ENCODE peak calls at places on chromosome 6, in five cellular contexts. E is natural killer cell, C is cardiac fibroblast, L is GM13977, F is AG10803. S is an unnamed sample.

GRCh38 chr6:87921034-87921433 is 126.6 kb upstream of the SPACA1 start:
- DNase-seq in E (no peak), C (no peak), L (no peak), F (no peak), S (no peak)

GRCh38 chr6:30238178-30238795 is 25.1 kb upstream of the TRIM26 start:
- DNase-seq in E (no peak), C (peak), L (no peak), F (peak), S (peak)

GRCh38 chr6:152121910-152122309 is 314.4 kb downstream of the ESR1 start:
- DNase-seq in E (no peak), C (no peak), L (no peak), F (no peak), S (no peak)

GRCh38 chr6:18585032-18585573 is 198.0 kb downstream of the RNF144B start:
- DNase-seq in E (no peak), C (peak), L (no peak), F (peak), S (peak)

GRCh38 chr6:149170564-149171452 is 146.7 kb upstream of the TAB2 start:
- DNase-seq in E (no peak), C (peak), L (peak), F (no peak), S (no peak)

GRCh38 chr6:79173378-79173777 is 61.1 kb downstream of the HMGN3 start:
- DNase-seq in E (no peak), C (peak), L (no peak), F (no peak), S (no peak)

GRCh38 chr6:45699663-45700062 is 316.0 kb downstream of the CLIC5 start:
- DNase-seq in E (no peak), C (no peak), L (no peak), F (no peak), S (no peak)

GRCh38 chr6:168024951-168025510 is 27.6 kb downstream of the KIF25 start:
- DNase-seq in E (no peak), C (no peak), L (no peak), F (no peak), S (no peak)

GRCh38 chr6:147217840-147218404 is 13.7 kb downstream of the STXBP5 start:
- DNase-seq in E (no peak), C (no peak), L (no peak), F (no peak), S (no peak)

GRCh38 chr6:157229733-157230132 is 93.6 kb downstream of the TMEM242 start:
- DNase-seq in E (no peak), C (no peak), L (no peak), F (no peak), S (no peak)

GRCh38 chr6:89414215-89414614 is 2.1 kb upstream of the RRAGD start:
- DNase-seq in E (no peak), C (no peak), L (no peak), F (no peak), S (no peak)

GRCh38 chr6:35292494-35292893 is 5.1 kb upstream of the DEF6 start:
- DNase-seq in E (no peak), C (no peak), L (no peak), F (no peak), S (no peak)

GRCh38 chr6:22129751-22130150 is 167.1 kb downstream of the PRL start:
- DNase-seq in E (no peak), C (no peak), L (no peak), F (no peak), S (no peak)

GRCh38 chr6:157203312-157203744 is 120.0 kb downstream of the TMEM242 start:
- DNase-seq in E (no peak), C (no peak), L (peak), F (no peak), S (no peak)

GRCh38 chr6:78253618-78254017 is 600.8 kb downstream of the MEI4 start:
- DNase-seq in E (no peak), C (no peak), L (peak), F (no peak), S (no peak)

GRCh38 chr6:7086488-7086887 is 21.3 kb upstream of the RREB1 start:
- DNase-seq in E (no peak), C (peak), L (peak), F (peak), S (no peak)

DNA sequence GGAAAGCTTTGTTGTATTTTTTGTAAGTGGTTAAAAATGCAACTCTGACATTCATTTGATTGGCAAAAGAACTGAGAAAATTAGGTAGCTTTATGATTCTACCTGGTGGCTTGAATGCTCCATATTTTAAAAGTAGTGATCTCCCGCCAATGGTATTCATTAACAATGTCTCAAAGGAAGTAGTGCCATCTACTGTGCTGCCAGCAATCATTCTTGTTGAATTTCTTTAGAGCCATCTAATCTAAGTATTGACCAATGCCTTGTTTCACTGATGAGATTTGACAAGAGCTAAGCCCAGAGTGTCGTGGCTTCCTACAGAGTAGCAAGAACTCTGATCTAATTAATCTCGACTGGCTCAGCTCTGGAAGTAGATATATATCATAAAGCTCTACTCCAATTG is 696.7 kb downstream of the C6orf118 start:
- DNase-seq in E (no peak), C (no peak), L (no peak), F (no peak), S (no peak)
- TF ChIP-seq CTCF in E (no peak), C (no peak), L (no peak), F (no peak), S (no peak)

DNA sequence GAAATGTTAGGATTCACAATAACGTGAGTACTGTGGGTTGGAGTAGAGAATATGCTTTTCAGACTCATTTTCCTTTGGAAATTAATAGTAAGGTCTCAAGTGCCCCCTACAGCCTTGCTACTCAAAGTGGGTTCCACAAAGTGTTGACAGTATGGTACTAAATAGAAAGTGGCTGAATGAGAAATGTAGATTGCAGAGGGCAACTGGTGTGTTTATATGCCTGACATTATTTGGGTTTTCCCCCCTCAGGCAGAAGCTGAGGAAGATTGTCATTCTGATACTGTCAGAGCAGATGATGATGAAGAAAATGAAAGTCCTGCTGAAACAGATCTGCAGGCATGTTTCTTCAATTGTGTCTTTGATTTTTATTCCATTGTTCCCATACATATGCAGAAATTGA is 5.6 kb downstream of the FBXO9 start:
- DNase-seq in E (no peak), C (no peak), L (peak), F (no peak), S (no peak)
- TF ChIP-seq CTCF in E (no peak), C (no peak), L (no peak), F (no peak), S (no peak)

GRCh38 chr6:161200610-161201201 is 73.2 kb downstream of the AGPAT4 start:
- DNase-seq in E (no peak), C (no peak), L (no peak), F (no peak), S (no peak)
- TF ChIP-seq CTCF in E (no peak), C (no peak), L (no peak), F (no peak), S (no peak)

DNA sequence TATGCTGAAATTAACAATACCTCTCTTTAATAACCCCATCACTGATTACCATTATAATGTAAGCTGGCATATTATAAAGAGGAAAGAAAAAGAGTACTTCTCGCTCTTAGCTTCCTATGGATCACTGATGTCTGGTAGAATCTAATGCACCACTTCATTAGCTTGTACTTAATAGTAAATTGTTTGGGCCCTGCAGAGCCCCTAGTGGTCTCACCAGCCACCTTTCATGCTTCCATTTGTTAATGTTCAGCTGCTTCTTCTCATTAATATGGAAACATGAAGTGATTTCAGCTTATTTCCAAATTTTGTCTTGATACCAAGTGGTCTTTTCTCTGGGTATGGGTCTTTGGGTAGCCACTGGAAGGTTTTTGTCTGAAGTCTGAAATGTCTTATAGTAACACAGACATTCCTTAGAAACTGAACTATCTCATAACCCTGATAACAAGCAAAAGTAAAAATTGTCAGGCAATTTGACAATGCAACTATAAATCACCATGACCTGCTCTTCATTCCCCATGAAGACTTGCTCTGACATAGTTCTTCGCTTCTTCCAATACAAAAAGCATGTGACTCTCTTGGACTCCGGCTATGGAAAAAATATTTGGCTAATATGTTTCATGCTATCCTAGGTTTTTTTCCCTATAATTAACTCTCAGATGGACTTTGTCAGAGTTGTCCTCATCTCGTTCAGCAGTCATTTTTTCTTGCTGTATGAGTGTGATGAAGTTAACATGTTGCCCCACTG is 395.8 kb upstream of the MARCKS start:
- DNase-seq in E (no peak), C (peak), L (no peak), F (no peak), S (no peak)
- TF ChIP-seq CTCF in E (no peak), C (peak), L (peak), F (no peak), S (no peak)

DNA sequence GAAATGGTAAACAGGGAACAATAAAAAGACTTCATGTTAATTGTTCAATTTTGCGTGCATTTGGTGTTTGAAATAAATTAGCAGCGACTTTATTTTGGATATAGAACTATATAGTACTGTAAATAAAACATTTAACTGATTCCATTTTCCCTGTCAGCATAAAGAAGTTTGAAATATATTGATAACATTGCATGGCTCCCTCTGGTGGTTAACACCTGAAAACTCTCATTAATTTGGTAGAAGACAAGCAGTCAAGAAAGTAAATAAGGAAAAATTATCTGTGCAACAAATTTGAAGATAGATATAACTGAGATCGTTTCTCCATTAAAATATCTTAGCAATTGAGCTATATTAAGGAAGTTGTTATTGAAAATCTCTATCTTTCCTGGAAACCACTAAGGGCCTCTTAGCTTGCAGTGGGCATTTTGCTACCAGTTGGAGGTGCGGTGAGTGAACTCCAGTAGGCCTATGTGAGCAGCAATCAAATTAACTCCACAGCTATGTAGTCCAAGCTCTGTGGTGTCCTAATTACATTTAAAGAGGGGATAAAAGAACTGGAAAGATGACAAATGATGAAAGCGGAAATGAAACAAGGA is 435.7 kb upstream of the FKBP1C start:
- DNase-seq in E (no peak), C (peak), L (peak), F (no peak), S (no peak)
- TF ChIP-seq CTCF in E (no peak), C (no peak), L (peak), F (peak), S (peak)